ENCODE peak calls at places on chromosomes 16 and 17, in five cellular contexts. One of them, this sample, is unnamed.

GRCh38 chr16:68400083-68400923 is 48.0 kb downstream of the SMPD3 start:
- DNase-seq in prostate gland: no peak
- DNase-seq in GM12878: no peak
- DNase-seq in tibial artery: no peak
- DNase-seq in adrenal gland: no peak
- DNase-seq in this sample: no peak

GRCh38 chr16:77212736-77213541 is 13.7 kb downstream of the SYCE1L start:
- DNase-seq in adrenal gland: peak
- DNase-seq in tibial artery: no peak
- DNase-seq in prostate gland: peak
- DNase-seq in GM12878: no peak
- DNase-seq in this sample: peak

GRCh38 chr16:84267380-84267779 is 27.3 kb upstream of the WFDC1 start:
- DNase-seq in prostate gland: no peak
- DNase-seq in adrenal gland: no peak
- DNase-seq in tibial artery: no peak
- DNase-seq in GM12878: no peak
- DNase-seq in this sample: no peak

GRCh38 chr16:17544785-17545184 is 74.0 kb upstream of the XYLT1 start:
- DNase-seq in tibial artery: no peak
- DNase-seq in adrenal gland: no peak
- DNase-seq in prostate gland: no peak
- DNase-seq in GM12878: no peak
- DNase-seq in this sample: no peak

GRCh38 chr17:8900626-8901585 is 33.4 kb upstream of the PIK3R6 start:
- DNase-seq in prostate gland: no peak
- DNase-seq in tibial artery: peak
- DNase-seq in GM12878: peak
- DNase-seq in adrenal gland: no peak
- DNase-seq in this sample: no peak

GRCh38 chr16:28096974-28097373 is 33.5 kb upstream of the GSG1L start:
- DNase-seq in tibial artery: peak
- DNase-seq in prostate gland: no peak
- DNase-seq in adrenal gland: no peak
- DNase-seq in GM12878: no peak
- DNase-seq in this sample: no peak

GRCh38 chr16:2205104-2205966 is at the start of gene MLST8:
- DNase-seq in tibial artery: peak
- DNase-seq in adrenal gland: peak
- DNase-seq in GM12878: peak
- DNase-seq in prostate gland: peak
- DNase-seq in this sample: peak

GRCh38 chr16:85607331-85607765 is 5.8 kb upstream of the GSE1 start:
- DNase-seq in GM12878: no peak
- DNase-seq in adrenal gland: no peak
- DNase-seq in tibial artery: no peak
- DNase-seq in prostate gland: no peak
- DNase-seq in this sample: no peak

GRCh38 chr17:1989135-1989534 is 36.0 kb downstream of the RTN4RL1 start:
- DNase-seq in GM12878: no peak
- DNase-seq in prostate gland: no peak
- DNase-seq in adrenal gland: peak
- DNase-seq in tibial artery: peak
- DNase-seq in this sample: peak
- H3K4me3 ChIP-seq in GM12878: no peak
- H3K4me3 ChIP-seq in prostate gland: no peak
- H3K4me3 ChIP-seq in adrenal gland: no peak
- H3K4me3 ChIP-seq in tibial artery: no peak
- H3K4me3 ChIP-seq in this sample: no peak

GRCh38 chr16:966505-966904 is 4.3 kb downstream of the LMF1 start:
- DNase-seq in prostate gland: no peak
- DNase-seq in adrenal gland: no peak
- DNase-seq in tibial artery: no peak
- DNase-seq in GM12878: no peak
- DNase-seq in this sample: peak

GRCh38 chr16:963913-964695 is 6.7 kb downstream of the LMF1 start:
- DNase-seq in adrenal gland: no peak
- DNase-seq in tibial artery: no peak
- DNase-seq in prostate gland: peak
- DNase-seq in GM12878: no peak
- DNase-seq in this sample: no peak

GRCh38 chr16:966035-966434 is 4.7 kb downstream of the LMF1 start:
- DNase-seq in prostate gland: no peak
- DNase-seq in tibial artery: no peak
- DNase-seq in adrenal gland: no peak
- DNase-seq in GM12878: no peak
- DNase-seq in this sample: peak

GRCh38 chr16:965487-965886 is 5.3 kb downstream of the LMF1 start:
- DNase-seq in tibial artery: no peak
- DNase-seq in adrenal gland: no peak
- DNase-seq in GM12878: no peak
- DNase-seq in prostate gland: no peak
- DNase-seq in this sample: no peak

GRCh38 chr16:964696-965395 is 5.9 kb downstream of the LMF1 start:
- DNase-seq in GM12878: no peak
- DNase-seq in tibial artery: no peak
- DNase-seq in adrenal gland: no peak
- DNase-seq in prostate gland: peak
- DNase-seq in this sample: no peak
- H3K4me3 ChIP-seq in GM12878: no peak
- H3K4me3 ChIP-seq in tibial artery: no peak
- H3K4me3 ChIP-seq in adrenal gland: no peak
- H3K4me3 ChIP-seq in prostate gland: peak
- H3K4me3 ChIP-seq in this sample: peak

GRCh38 chr17:48589831-48590602 is at the start of gene HOXB3:
- DNase-seq in prostate gland: no peak
- DNase-seq in GM12878: no peak
- DNase-seq in adrenal gland: no peak
- DNase-seq in tibial artery: no peak
- DNase-seq in this sample: no peak
- H3K4me3 ChIP-seq in prostate gland: no peak
- H3K4me3 ChIP-seq in GM12878: peak
- H3K4me3 ChIP-seq in adrenal gland: no peak
- H3K4me3 ChIP-seq in tibial artery: no peak
- H3K4me3 ChIP-seq in this sample: no peak

GRCh38 chr17:50563095-50563511 is 2.6 kb downstream of the CACNA1G start:
- DNase-seq in GM12878: no peak
- DNase-seq in prostate gland: no peak
- DNase-seq in tibial artery: no peak
- DNase-seq in adrenal gland: no peak
- DNase-seq in this sample: no peak

GRCh38 chr17:50560931-50561750 is 626 bp downstream of the CACNA1G start:
- DNase-seq in tibial artery: no peak
- DNase-seq in prostate gland: no peak
- DNase-seq in GM12878: no peak
- DNase-seq in adrenal gland: no peak
- DNase-seq in this sample: no peak

GRCh38 chr17:50560185-50560824 is at the start of gene CACNA1G:
- DNase-seq in prostate gland: peak
- DNase-seq in adrenal gland: peak
- DNase-seq in GM12878: no peak
- DNase-seq in tibial artery: peak
- DNase-seq in this sample: peak

GRCh38 chr17:50561796-50562195 is 1.3 kb downstream of the CACNA1G start:
- DNase-seq in adrenal gland: no peak
- DNase-seq in prostate gland: no peak
- DNase-seq in tibial artery: no peak
- DNase-seq in GM12878: no peak
- DNase-seq in this sample: no peak

DNA sequence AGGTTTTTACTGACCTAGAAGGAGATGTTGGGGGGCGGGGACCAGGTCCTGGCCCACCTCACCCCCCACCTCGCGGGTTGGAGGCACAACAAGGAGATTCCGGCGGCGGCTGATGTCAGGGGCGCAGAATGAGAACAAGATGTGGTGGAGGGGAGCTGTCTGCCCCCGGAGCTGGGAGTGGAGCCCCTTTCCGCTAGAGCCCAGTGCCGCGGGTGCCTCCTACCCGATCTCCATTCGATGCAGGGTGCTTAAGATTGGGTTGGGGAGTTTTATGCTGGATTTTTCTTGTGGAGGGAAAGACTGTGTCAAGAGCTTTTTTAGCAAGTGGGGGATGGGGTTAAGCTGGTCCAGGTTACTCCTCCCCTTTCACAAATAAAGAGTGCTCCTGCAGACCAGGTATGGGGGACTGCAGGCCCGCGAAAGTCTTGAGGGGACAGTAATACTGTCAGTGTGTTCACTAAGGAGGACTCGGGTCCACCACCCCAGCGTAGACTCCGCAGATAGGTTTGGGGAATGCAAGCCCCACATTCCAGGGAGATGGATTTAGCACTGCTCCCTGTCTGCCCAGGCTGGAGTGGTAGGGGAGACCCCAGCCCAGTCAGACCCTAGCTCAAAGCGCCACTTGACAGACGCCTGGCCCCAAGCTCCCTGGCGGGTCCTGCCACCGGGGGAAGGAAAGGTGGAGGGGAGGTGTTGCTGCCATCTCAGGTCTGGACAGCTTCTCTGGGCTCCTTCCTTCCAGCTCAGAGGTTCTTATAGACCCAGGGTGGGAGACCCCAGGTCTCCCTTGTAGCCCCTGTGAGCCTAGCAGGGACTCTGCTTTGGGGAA is 2.0 kb downstream of the CACNA1G start:
- DNase-seq in adrenal gland: no peak
- DNase-seq in GM12878: no peak
- DNase-seq in prostate gland: no peak
- DNase-seq in tibial artery: no peak
- DNase-seq in this sample: no peak
- H3K4me3 ChIP-seq in adrenal gland: no peak
- H3K4me3 ChIP-seq in GM12878: no peak
- H3K4me3 ChIP-seq in prostate gland: no peak
- H3K4me3 ChIP-seq in tibial artery: no peak
- H3K4me3 ChIP-seq in this sample: no peak

This sample was measured in RWPE2.